ENCODE peak calls at places on chromosomes 3 and 15, in six cellular contexts. O is ovary, H is brain microvascular endothelial cell, G is epithelial cell of esophagus, V is heart left ventricle, B is foreskin fibroblast. S is an unnamed sample.
A peak's percentile ranks its signal among the peaks of the same experiment; 100 is the strongest.

GRCh38 chr3:46922426-46922825 is 44.9 kb downstream of the PTH1R start:
- DNase-seq in O (no peak), H (no peak), G (no peak), V (no peak), B (no peak), S (no peak)

GRCh38 chr15:93043621-93044300 is 45.2 kb downstream of the RGMA start:
- DNase-seq in O (no peak), H (no peak), G (no peak), V (no peak), B (no peak), S (no peak)

GRCh38 chr3:160278210-160278609 is 53.0 kb downstream of the C3orf80 start:
- DNase-seq in O (no peak), H (no peak), G (no peak), V (no peak), B (no peak), S (no peak)

GRCh38 chr3:71045917-71046282 is 537.6 kb downstream of the FOXP1 start:
- DNase-seq in O (no peak), H (no peak), G (no peak), V (no peak), B (no peak), S (no peak)

GRCh38 chr3:11481561-11481960 is 162.2 kb downstream of the VGLL4 start:
- DNase-seq in O (no peak), H (no peak), G (no peak), V (peak; percentile 55), B (no peak), S (no peak)

GRCh38 chr3:131688370-131688769 is 185.6 kb upstream of the MRPL3 start:
- DNase-seq in O (no peak), H (no peak), G (peak; percentile 74), V (no peak), B (peak; percentile 74), S (peak; percentile 28)

GRCh38 chr3:142577701-142578308 is 728 bp downstream of the ATR start:
- DNase-seq in O (no peak), H (peak; percentile 5), G (peak; percentile 14), V (no peak), B (peak; percentile 39), S (no peak)

GRCh38 chr3:127217594-127218456 is 24.9 kb downstream of the PRR23E start:
- DNase-seq in O (no peak), H (no peak), G (peak; percentile 16), V (no peak), B (peak; percentile 42), S (no peak)

GRCh38 chr15:49331951-49332350 is 91.1 kb upstream of the FGF7 start:
- DNase-seq in O (no peak), H (peak; percentile 4), G (peak; percentile 5), V (no peak), B (peak; percentile 36), S (no peak)

GRCh38 chr3:53194218-53195065 is 33.4 kb downstream of the PRKCD start:
- DNase-seq in O (peak; percentile 74), H (peak; percentile 22), G (no peak), V (peak; percentile 71), B (peak; percentile 54), S (peak; percentile 24)

GRCh38 chr15:55060831-55061230 is 135.9 kb downstream of the RSL24D1 start:
- DNase-seq in O (no peak), H (no peak), G (no peak), V (no peak), B (no peak), S (no peak)

GRCh38 chr3:133490468-133491351 is 82.8 kb upstream of the CDV3 start:
- DNase-seq in O (no peak), H (no peak), G (no peak), V (no peak), B (no peak), S (no peak)

GRCh38 chr3:33372218-33373081 is 67.8 kb downstream of the UBP1 start:
- DNase-seq in O (peak; percentile 30), H (peak; percentile 60), G (peak; percentile 77), V (no peak), B (peak; percentile 76), S (peak; percentile 40)

GRCh38 chr15:60507596-60508424 is 28.9 kb upstream of the ICE2 start:
- DNase-seq in O (no peak), H (peak; percentile 64), G (peak; percentile 80), V (no peak), B (peak; percentile 84), S (peak; percentile 66)

GRCh38 chr3:129829640-129830039 is 63.9 kb downstream of the TMCC1 start:
- DNase-seq in O (peak; percentile 30), H (peak; percentile 86), G (peak; percentile 84), V (peak; percentile 56), B (peak; percentile 92), S (peak; percentile 81)

GRCh38 chr3:53170325-53171108 is 9.5 kb downstream of the PRKCD start:
- DNase-seq in O (no peak), H (no peak), G (no peak), V (peak; percentile 47), B (no peak), S (no peak)

GRCh38 chr3:86993704-86994103 is 2.8 kb upstream of the VGLL3 start:
- DNase-seq in O (no peak), H (peak; percentile 89), G (peak; percentile 55), V (no peak), B (peak; percentile 79), S (no peak)

GRCh38 chr15:80567721-80568157 is 127.4 kb upstream of the ABHD17C start:
- DNase-seq in O (peak; percentile 48), H (peak; percentile 77), G (peak; percentile 86), V (peak; percentile 33), B (peak; percentile 90), S (peak; percentile 93)

GRCh38 chr3:149969110-149969944 is 1.4 kb downstream of the PFN2 start:
- DNase-seq in O (peak; percentile 55), H (peak; percentile 77), G (peak; percentile 82), V (peak; percentile 47), B (peak; percentile 91), S (peak; percentile 67)

GRCh38 chr3:12656193-12656592 is 7.7 kb downstream of the RAF1 start:
- DNase-seq in O (no peak), H (no peak), G (no peak), V (no peak), B (no peak), S (no peak)

GRCh38 chr3:30248423-30248822 is 358.0 kb upstream of the TGFBR2 start:
- DNase-seq in O (no peak), H (no peak), G (no peak), V (no peak), B (no peak), S (no peak)

GRCh38 chr15:73751481-73751880 is 1.7 kb downstream of the INSYN1 start:
- DNase-seq in O (no peak), H (no peak), G (no peak), V (no peak), B (no peak), S (no peak)

GRCh38 chr3:94285874-94286273 is 223.0 kb downstream of the NSUN3 start:
- DNase-seq in O (no peak), H (no peak), G (peak; percentile 25), V (no peak), B (no peak), S (no peak)

GRCh38 chr15:52163321-52164190 is 27.6 kb downstream of the GNB5 start:
- DNase-seq in O (no peak), H (no peak), G (no peak), V (no peak), B (no peak), S (no peak)

GRCh38 chr15:39921274-39921638 is 1.2 kb upstream of the GPR176 start:
- DNase-seq in O (no peak), H (no peak), G (no peak), V (no peak), B (no peak), S (no peak)

GRCh38 chr15:39918688-39919385 is 1.2 kb downstream of the GPR176 start:
- DNase-seq in O (no peak), H (peak; percentile 81), G (peak; percentile 54), V (no peak), B (peak; percentile 87), S (peak; percentile 46)

GRCh38 chr15:39919396-39919739 is 698 bp downstream of the GPR176 start:
- DNase-seq in O (no peak), H (no peak), G (no peak), V (peak; percentile 28), B (no peak), S (no peak)

GRCh38 chr15:39920510-39921273 is 626 bp upstream of the GPR176 start:
- DNase-seq in O (peak; percentile 82), H (peak; percentile 67), G (peak; percentile 80), V (peak; percentile 85), B (peak; percentile 95), S (no peak)

DNA sequence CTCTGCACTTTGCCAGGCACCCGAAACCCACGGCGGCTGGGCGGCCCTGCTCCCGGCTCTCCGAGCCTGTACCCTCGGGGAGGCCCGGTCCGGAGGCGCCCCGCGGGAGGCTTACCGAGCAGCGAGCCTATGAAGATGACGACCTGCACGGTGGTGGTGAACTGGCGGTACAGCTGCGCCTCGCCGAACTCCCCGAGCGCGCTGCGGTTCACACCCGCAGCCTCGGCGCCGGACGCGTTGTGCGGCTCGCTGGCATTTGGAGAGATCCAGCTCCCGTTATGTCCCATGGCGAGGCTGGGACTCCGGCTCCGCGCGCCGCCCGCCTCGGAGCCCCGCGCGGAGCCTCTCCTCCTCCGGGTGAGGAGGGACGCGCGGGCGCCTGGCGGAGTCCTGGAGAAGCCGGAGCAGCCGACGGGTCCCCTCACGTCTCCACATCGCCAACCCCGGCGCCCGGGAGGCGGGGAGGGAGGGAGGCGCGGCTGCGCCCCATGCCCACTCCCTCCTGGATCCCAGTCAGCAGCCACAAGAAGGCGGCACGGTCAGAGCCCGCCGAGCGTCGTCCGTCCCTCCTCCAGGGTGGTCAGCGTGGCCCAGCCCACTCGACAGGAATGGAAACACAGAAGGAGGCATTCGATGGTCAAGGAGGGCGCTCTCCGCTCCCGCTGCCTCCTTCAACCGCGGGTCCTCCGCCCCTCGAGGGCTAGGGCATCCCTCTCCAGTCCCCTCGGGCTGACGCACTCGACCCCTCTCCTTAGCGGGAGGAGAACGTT is at the start of gene GPR176:
- DNase-seq in O (peak; percentile 34), H (peak; percentile 43), G (peak; percentile 61), V (peak; percentile 51), B (peak; percentile 97), S (no peak)
- TF ChIP-seq CTCF in O (no peak), H (peak; percentile 26), G (no peak), V (no peak), B (no peak), S (no peak)

GRCh38 chr15:67290319-67290718 is 35.7 kb downstream of the IQCH start:
- DNase-seq in O (no peak), H (no peak), G (peak; percentile 41), V (no peak), B (peak; percentile 35), S (no peak)
- H3K4me3 ChIP-seq in O (no peak overlapping the region), H (no peak overlapping the region), G (no peak overlapping the region), V (no peak overlapping the region), B (no peak overlapping the region), S (no peak overlapping the region)

GRCh38 chr3:63809607-63810006 is 9.5 kb upstream of the C3orf49 start:
- DNase-seq in O (no peak), H (no peak), G (peak; percentile 66), V (no peak), B (peak; percentile 31), S (no peak)
- TF ChIP-seq CTCF in O (no peak), H (no peak), G (no peak), V (no peak), B (no peak), S (no peak)

GRCh38 chr15:68930268-68931022 is at the start of gene SPESP1:
- DNase-seq in O (peak; percentile 64), H (peak; percentile 1), G (peak; percentile 64), V (peak; percentile 64), B (peak; percentile 89), S (no peak)
- H3K4me3 ChIP-seq in O (peak within 1 kb of the TSS; percentile 35), H (peak within 1 kb of the TSS; percentile 61), G (peak within 1 kb of the TSS; percentile 54), V (peak within 1 kb of the TSS; percentile 33), B (peak within 1 kb of the TSS; percentile 48), S (peak within 1 kb of the TSS; percentile 38)

S was measured in astrocyte of the cerebellum.